ENCODE peak calls at places on chromosomes 3 and 15, in seven cellular contexts. N is NCI-H2081; R is transverse colon; E is cerebellar cortex; B is T1000; Z is AG10803; C is stimulated activated CD4-positive, alpha-beta T cell treated with anti-CD3 and anti-CD28 coated beads, Interleukin-1b, Interleukin-23, amount 100 ng/mL, for 24 hours. D is an unnamed sample.

GRCh38 chr3:126133606-126134005 is 46.8 kb downstream of the ALDH1L1 start:
- DNase-seq in N (no peak), R (peak; percentile 3), E (no peak), B (no peak), Z (no peak), C (no peak), D (no peak)

GRCh38 chr15:24772709-24773373 is 97.3 kb downstream of the NPAP1 start:
- DNase-seq in N (peak; percentile 91), R (peak; percentile 39), E (peak; percentile 78), B (peak; percentile 49), Z (peak; percentile 74), C (peak; percentile 28), D (peak; percentile 82)

GRCh38 chr15:67033012-67033411 is 32.4 kb upstream of the SMAD3 start:
- DNase-seq in N (no peak), R (no peak), E (no peak), B (no peak), Z (no peak), C (no peak), D (no peak)

GRCh38 chr3:151213881-151214280 is 10.9 kb upstream of the GPR171 start:
- DNase-seq in N (no peak), R (no peak), E (no peak), B (no peak), Z (no peak), C (no peak), D (peak; percentile 74)

GRCh38 chr15:72227720-72228119 is 3.3 kb downstream of the PKM start:
- DNase-seq in N (no peak), R (no peak), E (no peak), B (no peak), Z (no peak), C (no peak), D (no peak)

GRCh38 chr15:74333662-74334061 is 33.8 kb downstream of the CYP11A1 start:
- DNase-seq in N (no peak), R (no peak), E (no peak), B (no peak), Z (no peak), C (no peak), D (no peak)

GRCh38 chr15:98523912-98524255 is 124.5 kb upstream of the IGF1R start:
- DNase-seq in N (no peak), R (no peak), E (no peak), B (no peak), Z (no peak), C (no peak), D (no peak)

GRCh38 chr3:176522436-176522835 is 674.8 kb downstream of the TBL1XR1 start:
- DNase-seq in N (no peak), R (no peak), E (no peak), B (no peak), Z (no peak), C (no peak), D (no peak)

GRCh38 chr3:128761392-128761791 is 35.4 kb downstream of the RAB7A start:
- DNase-seq in N (no peak), R (no peak), E (no peak), B (no peak), Z (no peak), C (no peak), D (no peak)

GRCh38 chr3:29441020-29441324 is 160.1 kb downstream of the RBMS3 start:
- DNase-seq in N (no peak), R (no peak), E (no peak), B (no peak), Z (no peak), C (no peak), D (no peak)

GRCh38 chr3:8637348-8637747 is 7.2 kb downstream of the SSUH2 start:
- DNase-seq in N (no peak), R (no peak), E (no peak), B (no peak), Z (no peak), C (no peak), D (no peak)

GRCh38 chr15:68843425-68844311 is 23.0 kb upstream of the ANP32A start:
- DNase-seq in N (peak; percentile 23), R (peak; percentile 10), E (no peak), B (no peak), Z (no peak), C (no peak), D (peak; percentile 15)

GRCh38 chr15:94359716-94360115 is 128.4 kb downstream of the MCTP2 start:
- DNase-seq in N (no peak), R (no peak), E (no peak), B (no peak), Z (no peak), C (no peak), D (no peak)

GRCh38 chr15:68801572-68802148 is 19.0 kb downstream of the ANP32A start:
- DNase-seq in N (no peak), R (no peak), E (no peak), B (no peak), Z (no peak), C (no peak), D (no peak)

GRCh38 chr15:28943146-28943545 is 57.4 kb downstream of the APBA2 start:
- DNase-seq in N (no peak), R (no peak), E (no peak), B (no peak), Z (no peak), C (no peak), D (no peak)

GRCh38 chr3:132710311-132710710 is 11.9 kb downstream of the NPHP3 start:
- DNase-seq in N (no peak), R (no peak), E (no peak), B (no peak), Z (no peak), C (no peak), D (no peak)

GRCh38 chr3:197317250-197317963 is 19.0 kb upstream of the DLG1 start:
- DNase-seq in N (no peak), R (no peak), E (no peak), B (no peak), Z (peak; percentile 94), C (no peak), D (peak; percentile 96)

GRCh38 chr3:5840091-5840490 is 652.6 kb downstream of the EDEM1 start:
- DNase-seq in N (no peak), R (no peak), E (no peak), B (peak; percentile 32), Z (no peak), C (no peak), D (peak; percentile 1)

GRCh38 chr3:43417133-43417532 is 130.8 kb downstream of the SNRK start:
- DNase-seq in N (peak; percentile 0), R (no peak), E (no peak), B (no peak), Z (no peak), C (no peak), D (no peak)

GRCh38 chr3:156941311-156941710 is 115.2 kb downstream of the LEKR1 start:
- DNase-seq in N (no peak), R (no peak), E (no peak), B (no peak), Z (no peak), C (no peak), D (no peak)

GRCh38 chr15:98904466-98905048 is 103.0 kb downstream of the PGPEP1L start:
- DNase-seq in N (peak; percentile 29), R (peak; percentile 22), E (peak; percentile 70), B (no peak), Z (peak; percentile 78), C (no peak), D (peak; percentile 77)

GRCh38 chr15:77865701-77866100 is 211.8 kb downstream of the TBC1D2B start:
- DNase-seq in N (no peak), R (peak; percentile 5), E (no peak), B (no peak), Z (no peak), C (no peak), D (no peak)

GRCh38 chr3:127411083-127411727 is 123.4 kb upstream of the PRR20G start:
- DNase-seq in N (peak; percentile 63), R (peak; percentile 6), E (no peak), B (no peak), Z (no peak), C (no peak), D (no peak)

GRCh38 chr3:18445421-18446066 is 20.4 kb upstream of the SATB1 start:
- DNase-seq in N (peak; percentile 31), R (peak; percentile 35), E (no peak), B (no peak), Z (no peak), C (peak; percentile 41), D (no peak)

GRCh38 chr3:189714991-189715961 is 84.1 kb downstream of the TP63 start:
- DNase-seq in N (peak; percentile 23), R (no peak), E (no peak), B (no peak), Z (peak; percentile 88), C (no peak), D (peak; percentile 94)

D was measured in choroid plexus epithelial cell.